ENCODE peak calls at places on chromosomes 5 and 9, in seven cellular contexts. H is naive thymus-derived CD8-positive, alpha-beta T cell; C is NCI-H1105 treated with DMSO at 0.1 percent for 48 hours; F is globus pallidus; G is RKO; A is astrocyte; E is ACHN. B is an unnamed sample.

GRCh38 chr9:86732514-86732913 is 214.8 kb downstream of the GAS1 start:
- DNase-seq in H (no peak), C (no peak), F (no peak), G (peak), A (peak), E (peak), B (peak)

GRCh38 chr9:3446313-3446712 is 79.5 kb downstream of the RFX3 start:
- DNase-seq in H (no peak), C (no peak), F (no peak), G (no peak), A (no peak), E (no peak), B (no peak)

GRCh38 chr5:176540476-176540899 is 3.3 kb upstream of the RNF44 start:
- DNase-seq in H (no peak), C (no peak), F (no peak), G (no peak), A (no peak), E (no peak), B (no peak)

GRCh38 chr5:180208435-180209081 is 453 bp downstream of the RASGEF1C start:
- DNase-seq in H (no peak), C (no peak), F (no peak), G (no peak), A (no peak), E (peak), B (peak)

GRCh38 chr9:81227507-81228245 is 461.7 kb downstream of the TLE1 start:
- DNase-seq in H (no peak), C (no peak), F (no peak), G (no peak), A (no peak), E (no peak), B (no peak)

GRCh38 chr5:160496334-160496733 is 74.7 kb downstream of the PTTG1 start:
- DNase-seq in H (no peak), C (no peak), F (no peak), G (no peak), A (no peak), E (no peak), B (no peak)

GRCh38 chr9:69452110-69452780 is 127.2 kb downstream of the ENTREP1 start:
- DNase-seq in H (no peak), C (no peak), F (no peak), G (no peak), A (no peak), E (peak), B (no peak)

GRCh38 chr5:392431-392988 is 50.5 kb upstream of the EXOC3 start:
- DNase-seq in H (no peak), C (no peak), F (no peak), G (peak), A (peak), E (no peak), B (peak)

GRCh38 chr9:98708933-98709911 is at the start of gene GABBR2:
- DNase-seq in H (no peak), C (no peak), F (no peak), G (no peak), A (no peak), E (no peak), B (no peak)

GRCh38 chr5:93572773-93573626 is 8.0 kb downstream of the NR2F1-AS1 start:
- DNase-seq in H (no peak), C (no peak), F (no peak), G (no peak), A (peak), E (no peak), B (no peak)

GRCh38 chr5:39005566-39006232 is 68.5 kb downstream of the RICTOR start:
- DNase-seq in H (no peak), C (no peak), F (no peak), G (no peak), A (no peak), E (no peak), B (peak)

GRCh38 chr9:127177221-127177620 is 54.8 kb upstream of the ANGPTL2 start:
- DNase-seq in H (no peak), C (no peak), F (no peak), G (no peak), A (no peak), E (no peak), B (no peak)

GRCh38 chr9:137305060-137305787 is 3.2 kb upstream of the NRARP start:
- DNase-seq in H (no peak), C (peak), F (no peak), G (peak), A (peak), E (no peak), B (no peak)

GRCh38 chr5:78779262-78779661 is 130.7 kb upstream of the LHFPL2 start:
- DNase-seq in H (no peak), C (no peak), F (no peak), G (no peak), A (no peak), E (no peak), B (no peak)

GRCh38 chr5:157308826-157309465 is 43.0 kb downstream of the CYFIP2 start:
- DNase-seq in H (no peak), C (no peak), F (no peak), G (no peak), A (no peak), E (no peak), B (peak)

GRCh38 chr9:27033815-27034403 is 28.4 kb upstream of the LRRC19 start:
- DNase-seq in H (no peak), C (peak), F (peak), G (peak), A (peak), E (peak), B (peak)

GRCh38 chr9:129570450-129571297 is 50.2 kb downstream of the C9orf50 start:
- DNase-seq in H (no peak), C (no peak), F (no peak), G (peak), A (peak), E (peak), B (peak)

GRCh38 chr9:108994695-108995094 is 18.6 kb downstream of the CTNNAL1 start:
- DNase-seq in H (no peak), C (no peak), F (no peak), G (no peak), A (peak), E (no peak), B (peak)

GRCh38 chr9:76441551-76442322 is 17.2 kb upstream of the GCNT1 start:
- DNase-seq in H (no peak), C (no peak), F (no peak), G (no peak), A (peak), E (no peak), B (peak)

GRCh38 chr5:178150977-178151734 is 2.5 kb downstream of the NHP2 start:
- DNase-seq in H (no peak), C (no peak), F (no peak), G (peak), A (no peak), E (no peak), B (no peak)

GRCh38 chr9:123457586-123457985 is 101.6 kb downstream of the CRB2 start:
- DNase-seq in H (no peak), C (no peak), F (no peak), G (no peak), A (no peak), E (no peak), B (no peak)

GRCh38 chr9:21516796-21517195 is 34.7 kb upstream of the IFNE start:
- DNase-seq in H (no peak), C (no peak), F (no peak), G (peak), A (no peak), E (no peak), B (no peak)

GRCh38 chr9:11319477-11320060 is 706.8 kb upstream of the PTPRD start:
- DNase-seq in H (no peak), C (peak), F (peak), G (peak), A (no peak), E (peak), B (peak)

GRCh38 chr5:125198270-125198974 is 452.0 kb upstream of the ZNF608 start:
- DNase-seq in H (no peak), C (peak), F (peak), G (no peak), A (peak), E (peak), B (no peak)

GRCh38 chr9:125538092-125538473 is 168.9 kb downstream of the MAPKAP1 start:
- DNase-seq in H (no peak), C (peak), F (no peak), G (peak), A (peak), E (peak), B (peak)

GRCh38 chr5:75277463-75277862 is 40.8 kb upstream of the ANKRD31 start:
- DNase-seq in H (no peak), C (peak), F (no peak), G (no peak), A (no peak), E (no peak), B (no peak)

GRCh38 chr5:91266184-91266705 is 116.9 kb downstream of the ARRDC3 start:
- DNase-seq in H (no peak), C (no peak), F (no peak), G (peak), A (peak), E (peak), B (peak)

GRCh38 chr9:92151691-92152393 is 36.6 kb upstream of the SPTLC1 start:
- DNase-seq in H (no peak), C (peak), F (no peak), G (peak), A (peak), E (no peak), B (peak)

GRCh38 chr5:93789173-93790070 is 48.0 kb upstream of the POU5F2 start:
- DNase-seq in H (no peak), C (no peak), F (no peak), G (peak), A (peak), E (peak), B (peak)

GRCh38 chr9:16039103-16039987 is 486.5 kb downstream of the CCDC171 start:
- DNase-seq in H (no peak), C (no peak), F (peak), G (peak), A (peak), E (no peak), B (no peak)

GRCh38 chr5:124949862-124950261 is 203.4 kb upstream of the ZNF608 start:
- DNase-seq in H (no peak), C (no peak), F (no peak), G (no peak), A (no peak), E (no peak), B (peak)

GRCh38 chr9:117002686-117003085 is 315.6 kb downstream of the TRIM32 start:
- DNase-seq in H (no peak), C (no peak), F (no peak), G (no peak), A (no peak), E (no peak), B (no peak)

GRCh38 chr9:83066771-83067170 is 3.8 kb upstream of the RASEF start:
- DNase-seq in H (no peak), C (no peak), F (no peak), G (peak), A (peak), E (peak), B (peak)

GRCh38 chr5:1827410-1828397 is 26.5 kb downstream of the NDUFS6 start:
- DNase-seq in H (no peak), C (no peak), F (no peak), G (no peak), A (no peak), E (no peak), B (no peak)

GRCh38 chr9:79551586-79551985 is 20.2 kb upstream of the TLE4 start:
- DNase-seq in H (no peak), C (no peak), F (no peak), G (no peak), A (no peak), E (no peak), B (peak)

GRCh38 chr5:131587541-131587940 is 47.5 kb downstream of the RAPGEF6 start:
- DNase-seq in H (no peak), C (no peak), F (no peak), G (peak), A (peak), E (peak), B (peak)

GRCh38 chr5:139966856-139967255 is 76.2 kb downstream of the NRG2 start:
- DNase-seq in H (no peak), C (no peak), F (no peak), G (no peak), A (no peak), E (no peak), B (no peak)

GRCh38 chr5:154346427-154346826 is 99.4 kb upstream of the SAP30L start:
- DNase-seq in H (no peak), C (no peak), F (no peak), G (no peak), A (no peak), E (no peak), B (no peak)

GRCh38 chr5:2260211-2260985 is 377.7 kb upstream of the IRX4 start:
- DNase-seq in H (no peak), C (no peak), F (no peak), G (no peak), A (no peak), E (no peak), B (no peak)

B was measured in PC-3.